ENCODE peak calls at places on chromosome 9, in ten cellular contexts. Q is suprapubic skin; Y is upper lobe of right lung; H is stomach; U is kidney epithelial cell; D is body of pancreas; A is tibial artery; M is effector memory CD4-positive, alpha-beta T cell; O is cardiac muscle cell; S is neuronal stem cell. X is an unnamed sample.

GRCh38 chr9:79170643-79171042 is 401.1 kb upstream of the TLE4 start:
- DNase-seq in M (no peak), O (no peak), D (no peak), H (no peak), Q (no peak), A (no peak), U (no peak), S (no peak), Y (no peak), X (no peak)

GRCh38 chr9:27365977-27366376 is 69.0 kb upstream of the EQTN start:
- DNase-seq in Q (no peak), D (no peak), Y (no peak), M (no peak), H (no peak), A (no peak), U (no peak), O (no peak), S (no peak), X (no peak)

GRCh38 chr9:77946969-77947368 is 84.6 kb downstream of the GNAQ start:
- DNase-seq in H (peak), M (no peak), U (no peak), D (peak), A (peak), Y (no peak), Q (no peak), O (no peak), S (no peak), X (no peak)

GRCh38 chr9:127987103-127987614 is 6.4 kb upstream of the EEIG1 start:
- DNase-seq in Y (no peak), S (no peak), U (no peak), H (peak), Q (no peak), A (no peak), M (no peak), D (peak), O (no peak), X (peak)

GRCh38 chr9:98381311-98382103 is 126.1 kb upstream of the TBC1D2 start:
- DNase-seq in A (no peak), D (no peak), H (no peak), M (no peak), Y (no peak), O (no peak), Q (no peak), S (no peak), U (no peak), X (no peak)

GRCh38 chr9:112820886-112821285 is 69.8 kb downstream of the SLC46A2 start:
- DNase-seq in S (no peak), H (no peak), O (peak), Y (no peak), Q (no peak), M (no peak), D (no peak), A (no peak), U (no peak), X (peak)

GRCh38 chr9:92247296-92247695 is 46.2 kb downstream of the IARS1 start:
- DNase-seq in Y (no peak), O (peak), Q (no peak), H (no peak), U (no peak), S (no peak), A (no peak), M (no peak), D (no peak), X (no peak)

GRCh38 chr9:115673599-115673998 is 480.0 kb upstream of the PAPPA start:
- DNase-seq in S (no peak), D (no peak), Y (no peak), H (no peak), M (no peak), O (peak), Q (no peak), U (no peak), A (peak), X (peak)

GRCh38 chr9:114910541-114910940 is 19.9 kb downstream of the TNFSF8 start:
- DNase-seq in Y (no peak), H (no peak), U (no peak), O (no peak), S (no peak), A (no peak), D (no peak), Q (no peak), M (no peak), X (no peak)

GRCh38 chr9:129493714-129494047 is 127.2 kb downstream of the C9orf50 start:
- DNase-seq in M (no peak), Y (no peak), H (no peak), S (no peak), D (no peak), O (no peak), A (no peak), Q (no peak), U (no peak), X (no peak)

GRCh38 chr9:133489253-133490190 is 10.6 kb upstream of the SLC2A6 start:
- DNase-seq in D (no peak), U (no peak), O (no peak), S (no peak), H (no peak), A (no peak), M (no peak), Q (no peak), Y (peak), X (no peak)

GRCh38 chr9:109411818-109412352 is 86.2 kb downstream of the PTPN3 start:
- DNase-seq in S (no peak), D (no peak), Q (no peak), U (no peak), Y (no peak), M (no peak), A (no peak), H (no peak), O (peak), X (peak)

GRCh38 chr9:69265891-69266290 is 59.1 kb upstream of the ENTREP1 start:
- DNase-seq in U (no peak), A (no peak), M (no peak), D (no peak), Q (no peak), H (no peak), Y (no peak), S (no peak), O (peak), X (peak)

GRCh38 chr9:132878695-132879064 is at the start of gene SPACA9:
- DNase-seq in Q (peak), Y (peak), H (peak), D (peak), U (no peak), S (peak), A (peak), M (peak), O (peak), X (peak)

GRCh38 chr9:130240410-130241197 is 25.0 kb upstream of the HMCN2 start:
- DNase-seq in D (peak), Q (no peak), M (peak), A (peak), H (peak), Y (no peak), S (peak), O (peak), U (no peak), X (peak)

GRCh38 chr9:114263853-114264510 is 58.9 kb upstream of the ORM1 start:
- DNase-seq in A (no peak), Y (no peak), U (no peak), M (no peak), D (no peak), S (peak), Q (no peak), H (no peak), O (no peak), X (no peak)

GRCh38 chr9:94870793-94871558 is 144.5 kb downstream of the AOPEP start:
- DNase-seq in D (no peak), H (no peak), M (peak), S (no peak), Q (no peak), U (no peak), A (no peak), Y (no peak), O (no peak), X (peak)

GRCh38 chr9:94800424-94801117 is 74.1 kb downstream of the AOPEP start:
- DNase-seq in M (no peak), H (no peak), D (no peak), Q (no peak), Y (no peak), U (no peak), A (no peak), S (no peak), O (no peak), X (no peak)

GRCh38 chr9:124752967-124753366 is 18.1 kb downstream of the NR6A1 start:
- DNase-seq in Q (no peak), M (no peak), Y (no peak), U (peak), O (no peak), A (no peak), S (no peak), D (no peak), H (no peak), X (peak)

GRCh38 chr9:98774746-98775145 is 21.6 kb downstream of the ANKS6 start:
- DNase-seq in H (no peak), M (no peak), A (no peak), Y (no peak), U (no peak), D (no peak), O (peak), Q (no peak), S (no peak), X (no peak)

GRCh38 chr9:74497750-74498615 is 848 bp downstream of the RORB start:
- DNase-seq in S (peak), A (no peak), H (no peak), D (peak), O (peak), M (no peak), Q (no peak), Y (peak), U (no peak), X (peak)

GRCh38 chr9:126704157-126704941 is 90.6 kb downstream of the LMX1B start:
- DNase-seq in H (no peak), S (no peak), U (peak), A (no peak), D (no peak), O (peak), Q (peak), Y (peak), M (no peak), X (peak)

GRCh38 chr9:94860678-94861588 is 134.4 kb downstream of the AOPEP start:
- DNase-seq in A (no peak), Y (no peak), Q (no peak), D (no peak), O (peak), H (peak), S (no peak), M (peak), U (no peak), X (no peak)

GRCh38 chr9:14383296-14383695 is 69.4 kb upstream of the NFIB start:
- DNase-seq in Q (no peak), O (peak), U (no peak), H (no peak), A (no peak), M (no peak), Y (no peak), S (no peak), D (no peak), X (peak)

GRCh38 chr9:135341612-135342169 is 137.9 kb upstream of the PPP1R26 start:
- DNase-seq in H (no peak), A (no peak), S (no peak), U (no peak), Q (peak), M (no peak), Y (peak), D (no peak), O (no peak), X (no peak)

GRCh38 chr9:107782381-107782780 is 292.8 kb upstream of the KLF4 start:
- DNase-seq in Y (no peak), O (peak), M (no peak), Q (no peak), S (no peak), A (no peak), H (no peak), D (no peak), U (no peak), X (peak)

GRCh38 chr9:92607773-92608172 is 62.2 kb downstream of the IPPK start:
- DNase-seq in M (no peak), H (no peak), O (peak), Y (no peak), D (peak), A (no peak), S (no peak), Q (no peak), U (no peak), X (peak)

GRCh38 chr9:34197756-34198711 is 19.2 kb downstream of the UBAP1 start:
- DNase-seq in Y (peak), H (peak), U (no peak), A (no peak), Q (no peak), O (no peak), S (no peak), D (peak), M (no peak), X (no peak)

DNA sequence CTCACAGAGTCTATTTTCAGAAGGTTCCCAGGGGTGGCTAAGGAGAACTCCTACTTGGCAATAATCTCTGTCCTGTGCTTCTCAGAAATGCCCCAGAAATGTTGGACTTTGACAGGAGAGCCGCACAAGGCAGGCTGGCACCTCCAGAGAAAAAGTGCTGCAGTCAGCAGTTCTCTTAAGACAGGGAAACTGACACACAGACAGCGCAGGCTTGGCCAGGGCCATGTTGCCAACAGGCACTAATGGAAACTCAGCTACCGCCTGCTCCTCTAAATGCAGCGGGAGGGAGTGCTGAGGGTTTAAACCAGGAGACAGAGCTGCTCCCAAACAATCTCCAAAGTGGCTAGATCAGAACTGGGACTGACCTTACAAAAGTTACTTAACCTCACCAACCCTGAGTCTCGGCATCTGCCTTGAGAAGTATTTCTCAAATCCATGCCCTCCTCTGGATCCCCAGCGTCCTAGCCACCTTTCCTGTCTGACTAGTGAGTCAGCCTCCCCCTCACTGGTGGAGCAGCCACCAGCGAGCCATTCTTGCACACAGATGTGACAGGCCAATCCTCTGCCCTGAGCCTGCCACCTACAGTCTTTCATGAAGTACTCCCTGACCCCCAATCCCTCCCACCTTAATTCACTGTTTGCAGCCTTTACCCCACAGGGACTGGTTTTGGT is 186.4 kb downstream of the CDK5RAP2 start:
- DNase-seq in D (no peak), S (no peak), U (no peak), O (peak), Q (no peak), A (no peak), H (no peak), M (no peak), Y (no peak), X (no peak)
- H3K4me3 ChIP-seq in D (no peak), S (no peak), U (no peak), O (no peak), Q (no peak), A (no peak), H (no peak), M (no peak), Y (no peak), X (no peak)

GRCh38 chr9:5626727-5627634 is 1.9 kb upstream of the RIC1 start:
- DNase-seq in O (peak), D (peak), U (peak), Y (no peak), Q (no peak), M (peak), H (no peak), S (no peak), A (peak), X (peak)
- H3K4me3 ChIP-seq in O (no peak), D (no peak), U (peak), Y (peak), Q (peak), M (peak), H (peak), S (no peak), A (peak), X (peak)

DNA sequence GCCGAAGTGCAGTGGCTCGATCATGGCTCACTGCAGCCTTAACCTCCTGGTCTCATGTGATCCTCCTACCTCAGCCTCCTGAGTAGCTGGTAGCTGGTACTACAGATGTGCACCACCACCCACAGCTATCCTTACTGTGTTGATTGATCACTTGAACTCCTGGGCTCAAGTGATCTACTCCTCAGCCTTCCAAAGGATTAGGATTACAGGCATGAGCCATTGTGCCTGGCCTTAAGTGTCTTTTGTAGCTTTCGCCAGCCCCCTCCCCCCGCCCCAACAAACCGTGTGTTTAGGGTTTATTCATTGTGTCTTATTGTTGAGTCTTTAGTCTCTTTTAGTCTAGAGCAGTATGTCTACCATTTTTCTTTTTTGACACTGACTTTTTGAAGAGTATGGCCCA is 33.1 kb downstream of the SPIN1 start:
- DNase-seq in A (no peak), M (no peak), D (no peak), O (no peak), S (no peak), Q (no peak), Y (no peak), H (no peak), U (no peak), X (no peak)
- H3K4me3 ChIP-seq in A (no peak), M (no peak), D (no peak), O (no peak), S (no peak), Q (no peak), Y (no peak), H (no peak), U (no peak), X (no peak)

GRCh38 chr9:110641350-110641749 is 27.2 kb upstream of the MUSK start:
- DNase-seq in Y (no peak), U (no peak), H (no peak), Q (no peak), D (no peak), S (no peak), M (no peak), O (no peak), A (no peak), X (peak)
- H3K4me3 ChIP-seq in Y (no peak), U (no peak), H (no peak), Q (no peak), D (no peak), S (no peak), M (no peak), O (no peak), A (no peak), X (no peak)

DNA sequence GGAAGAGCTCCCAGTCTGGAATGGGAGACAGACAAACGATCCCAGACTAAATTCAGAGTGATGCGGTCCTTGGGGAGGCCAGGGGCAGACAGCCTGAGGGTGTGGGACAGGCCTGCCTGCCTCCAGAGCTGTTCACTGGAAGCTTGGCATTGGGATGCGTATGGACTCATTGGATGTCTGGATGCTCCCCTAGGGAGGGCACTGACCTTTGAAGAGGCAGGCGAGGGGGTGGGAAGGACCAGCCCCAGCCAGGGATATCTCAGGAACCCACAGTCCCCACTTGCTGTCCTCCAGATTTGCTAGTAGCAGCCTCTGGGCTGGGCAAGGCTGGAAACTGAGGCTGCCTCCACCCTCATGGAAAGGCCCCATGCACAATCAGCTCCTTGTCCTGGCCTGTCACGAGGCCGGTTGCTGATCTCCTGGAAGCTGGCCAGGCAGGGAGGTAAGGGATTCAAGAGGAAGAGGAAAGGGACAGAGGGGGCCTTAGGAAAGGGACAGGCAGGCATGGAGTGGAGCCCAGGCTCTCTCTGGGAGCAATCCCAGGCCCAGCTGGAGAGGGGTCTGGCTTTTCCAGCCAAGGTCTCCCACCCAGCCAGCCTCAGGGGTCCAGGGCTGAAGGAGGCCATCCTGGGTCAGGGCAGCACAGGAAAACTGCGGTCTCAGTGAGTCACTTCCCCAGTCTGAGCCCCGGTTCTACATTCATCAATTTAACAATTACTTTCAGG is 69.1 kb upstream of the GGTA1 start:
- DNase-seq in Q (no peak), S (no peak), A (peak), M (no peak), O (peak), Y (no peak), U (no peak), H (no peak), D (peak), X (peak)
- H3K4me3 ChIP-seq in Q (no peak), S (no peak), A (peak), M (no peak), O (no peak), Y (no peak), U (no peak), H (no peak), D (no peak), X (peak)

GRCh38 chr9:70412678-70413426 is 1.6 kb downstream of the KLF9 start:
- DNase-seq in O (peak), Q (peak), A (peak), S (no peak), M (peak), Y (peak), H (peak), U (no peak), D (peak), X (peak)

GRCh38 chr9:70411930-70412677 is 2.4 kb downstream of the KLF9 start:
- DNase-seq in S (no peak), Y (peak), O (peak), A (peak), U (peak), D (peak), M (peak), Q (peak), H (peak), X (peak)

GRCh38 chr9:70409800-70410199 is 4.7 kb downstream of the KLF9 start:
- DNase-seq in Y (no peak), H (no peak), U (no peak), M (no peak), O (no peak), D (no peak), A (no peak), S (no peak), Q (no peak), X (peak)

GRCh38 chr9:70410368-70410767 is 4.1 kb downstream of the KLF9 start:
- DNase-seq in Q (no peak), U (no peak), O (peak), D (no peak), S (no peak), M (no peak), A (no peak), H (no peak), Y (no peak), X (peak)

GRCh38 chr9:70411141-70411929 is 3.1 kb downstream of the KLF9 start:
- DNase-seq in D (peak), U (no peak), H (peak), A (peak), Y (peak), S (no peak), Q (peak), M (no peak), O (peak), X (peak)
- H3K4me3 ChIP-seq in D (peak), U (peak), H (peak), A (peak), Y (peak), S (no peak), Q (peak), M (peak), O (no peak), X (peak)

GRCh38 chr9:4762889-4763521 is 22.0 kb upstream of the AK3 start:
- DNase-seq in S (peak), Q (no peak), M (no peak), D (no peak), O (peak), U (no peak), H (no peak), A (peak), Y (no peak), X (no peak)
- H3K4me3 ChIP-seq in S (no peak), Q (peak), M (no peak), D (no peak), O (no peak), U (no peak), H (peak), A (peak), Y (peak), X (no peak)